ENCODE peak calls at places on chromosomes 2 and 18, in five cellular contexts. T, A, Q, C and Y are unnamed samples.

GRCh38 chr2:11437602-11438001 is 28.4 kb downstream of the E2F6 start:
- DNase-seq in T (no peak), A (no peak), Q (no peak), C (no peak), Y (no peak)

GRCh38 chr2:71417300-71418202 is 35.8 kb upstream of the DYSF start:
- DNase-seq in T (no peak), A (peak; percentile 39), Q (no peak), C (no peak), Y (no peak)

GRCh38 chr18:28086530-28087172 is 90.3 kb downstream of the CDH2 start:
- DNase-seq in T (peak; percentile 68), A (no peak), Q (no peak), C (no peak), Y (peak; percentile 72)

GRCh38 chr2:32864761-32865160 is 82.0 kb upstream of the LTBP1 start:
- DNase-seq in T (peak; percentile 93), A (no peak), Q (no peak), C (no peak), Y (no peak)

GRCh38 chr2:134774786-134775641 is 56.2 kb upstream of the TMEM163 start:
- DNase-seq in T (no peak), A (no peak), Q (no peak), C (no peak), Y (no peak)

GRCh38 chr18:58417752-58418151 is 211.1 kb downstream of the ALPK2 start:
- DNase-seq in T (peak; percentile 59), A (peak; percentile 72), Q (no peak), C (no peak), Y (peak; percentile 65)

GRCh38 chr2:216971632-216972031 is 111.8 kb upstream of the TNP1 start:
- DNase-seq in T (no peak), A (no peak), Q (no peak), C (no peak), Y (no peak)

GRCh38 chr18:58362829-58363231 is 266.1 kb downstream of the ALPK2 start:
- DNase-seq in T (peak; percentile 51), A (no peak), Q (no peak), C (no peak), Y (no peak)

GRCh38 chr18:45122510-45122909 is 441.8 kb downstream of the SETBP1 start:
- DNase-seq in T (no peak), A (no peak), Q (no peak), C (no peak), Y (no peak)

GRCh38 chr2:40193670-40194026 is 258.2 kb downstream of the SLC8A1 start:
- DNase-seq in T (no peak), A (no peak), Q (no peak), C (no peak), Y (no peak)

DNA sequence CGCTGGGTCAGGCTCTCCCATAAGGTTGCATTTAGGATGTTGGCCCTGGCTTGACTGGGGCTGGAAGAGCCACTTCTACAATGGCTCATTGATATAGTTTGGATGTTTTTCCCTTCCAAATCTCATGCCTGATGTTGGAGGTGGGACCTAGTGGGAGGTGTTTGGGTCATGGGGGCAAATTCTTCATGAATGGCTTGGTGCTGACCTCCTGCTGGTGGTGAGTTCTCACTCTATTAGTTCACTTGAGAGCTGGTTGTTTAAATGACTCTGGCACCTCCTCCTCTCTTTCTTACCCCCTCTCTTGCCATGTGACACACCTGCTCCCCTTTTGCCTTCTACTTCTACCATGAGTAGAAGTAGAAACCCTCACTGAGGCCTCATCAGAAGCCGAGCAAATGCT is 20.5 kb downstream of the ACOXL start:
- DNase-seq in T (no peak), A (no peak), Q (no peak), C (no peak), Y (no peak)
- TF ChIP-seq MAFK in T (no peak), A (no peak), Q (no peak), C (no peak), Y (no peak)

GRCh38 chr18:551404-552061 is 28.6 kb upstream of the CETN1 start:
- DNase-seq in T (no peak), A (no peak), Q (no peak), C (no peak), Y (no peak)

GRCh38 chr18:555705-556402 is 24.3 kb upstream of the CETN1 start:
- DNase-seq in T (no peak), A (no peak), Q (no peak), C (no peak), Y (no peak)
- TF ChIP-seq RFX5 in T (no peak), A (no peak), Q (no peak), C (no peak), Y (no peak)

GRCh38 chr18:48991299-48992055 is 40.7 kb upstream of the SMAD7 start:
- DNase-seq in T (no peak), A (no peak), Q (no peak), C (no peak), Y (no peak)

GRCh38 chr18:48994044-48994651 is 43.4 kb upstream of the SMAD7 start:
- DNase-seq in T (peak; percentile 83), A (peak; percentile 58), Q (no peak), C (no peak), Y (peak; percentile 48)

GRCh38 chr18:48993586-48993985 is 42.8 kb upstream of the SMAD7 start:
- DNase-seq in T (peak; percentile 66), A (no peak), Q (no peak), C (no peak), Y (no peak)

GRCh38 chr18:48992133-48992532 is 41.4 kb upstream of the SMAD7 start:
- DNase-seq in T (no peak), A (no peak), Q (no peak), C (no peak), Y (no peak)

GRCh38 chr18:48992791-48993555 is 42.2 kb upstream of the SMAD7 start:
- DNase-seq in T (no peak), A (no peak), Q (no peak), C (no peak), Y (no peak)
- TF ChIP-seq MAFK in T (no peak), A (no peak), Q (no peak), C (no peak), Y (no peak)

GRCh38 chr2:179224361-179224760 is 40.3 kb downstream of the SESTD1 start:
- DNase-seq in T (no peak), A (no peak), Q (no peak), C (no peak), Y (no peak)
- TF ChIP-seq RFX5 in T (no peak), A (no peak), Q (no peak), C (no peak), Y (no peak)

GRCh38 chr2:202101049-202101579 is 28.1 kb downstream of the KIAA2012 start:
- DNase-seq in T (no peak), A (no peak), Q (no peak), C (no peak), Y (no peak)

GRCh38 chr2:202098336-202098735 is 25.3 kb downstream of the KIAA2012 start:
- DNase-seq in T (peak; percentile 53), A (no peak), Q (no peak), C (no peak), Y (no peak)

GRCh38 chr2:202091476-202091875 is 18.4 kb downstream of the KIAA2012 start:
- DNase-seq in T (peak; percentile 61), A (no peak), Q (no peak), C (no peak), Y (no peak)

GRCh38 chr2:202099515-202099914 is 26.5 kb downstream of the KIAA2012 start:
- DNase-seq in T (no peak), A (no peak), Q (no peak), C (no peak), Y (no peak)

GRCh38 chr2:202096736-202097135 is 23.7 kb downstream of the KIAA2012 start:
- DNase-seq in T (peak; percentile 88), A (no peak), Q (no peak), C (no peak), Y (no peak)
- TF ChIP-seq MAFK in T (no peak), A (no peak), Q (no peak), C (no peak), Y (no peak)

GRCh38 chr18:54561864-54562263 is 29.2 kb upstream of the DYNAP start:
- DNase-seq in T (no peak), A (no peak), Q (no peak), C (no peak), Y (no peak)

GRCh38 chr18:54557958-54558357 is 33.1 kb upstream of the DYNAP start:
- DNase-seq in T (no peak), A (no peak), Q (no peak), C (no peak), Y (no peak)

GRCh38 chr18:54555996-54556395 is 35.0 kb upstream of the DYNAP start:
- DNase-seq in T (no peak), A (no peak), Q (no peak), C (no peak), Y (no peak)

DNA sequence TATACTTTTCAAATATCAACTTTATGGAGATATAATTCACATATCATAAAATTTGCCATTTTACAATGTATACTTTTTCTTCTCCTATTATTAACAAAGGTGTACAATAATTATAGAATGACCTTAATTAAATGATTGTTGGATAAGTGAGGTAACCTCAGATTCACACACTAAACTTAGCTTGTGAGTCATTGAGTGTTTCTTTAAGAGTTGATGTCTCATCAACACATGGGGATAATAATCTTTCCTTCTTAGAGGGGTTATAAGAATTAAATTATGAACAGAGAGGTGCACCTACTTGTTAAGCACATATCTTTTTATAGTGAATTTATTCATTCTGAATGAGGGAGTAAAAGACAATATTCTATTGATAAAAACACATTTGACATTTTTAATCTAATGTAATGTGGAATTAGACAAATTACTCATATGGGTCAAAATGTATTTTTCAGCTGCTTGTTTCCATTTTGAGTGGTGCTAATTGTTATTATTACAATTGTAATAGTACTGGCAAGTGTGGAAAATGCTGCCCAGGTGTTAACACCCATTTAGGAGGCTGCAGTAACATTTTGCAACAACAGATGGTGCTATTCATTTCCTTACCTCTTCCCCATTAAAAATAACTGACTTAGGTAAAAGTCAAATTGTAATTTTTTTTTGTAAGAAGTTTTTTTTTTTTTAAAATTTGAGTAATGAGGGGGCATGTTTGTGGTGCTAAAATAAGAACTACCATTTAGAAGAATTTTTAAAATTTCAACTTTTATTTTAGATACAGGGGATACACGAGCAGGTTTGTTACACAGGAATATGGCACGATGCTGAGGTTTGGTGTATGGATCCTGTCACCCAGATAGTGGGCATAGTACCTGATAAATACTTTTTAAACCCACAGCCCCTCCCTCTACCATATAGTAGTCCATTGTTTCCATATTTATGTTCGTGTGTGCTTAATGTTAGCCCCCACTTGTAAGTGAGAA is 32.1 kb upstream of the DYNAP start:
- DNase-seq in T (peak; percentile 3), A (peak; percentile 16), Q (peak; percentile 20), C (no peak), Y (peak; percentile 11)
- TF ChIP-seq RFX5 in T (no peak), A (no peak), Q (no peak), C (no peak), Y (no peak)

GRCh38 chr18:70331456-70332097 is 42.7 kb downstream of the SOCS6 start:
- DNase-seq in T (no peak), A (no peak), Q (no peak), C (no peak), Y (peak; percentile 51)
- TF ChIP-seq MAFK in T (no peak), A (no peak), Q (no peak), C (no peak), Y (no peak)

GRCh38 chr2:160315337-160315736 is 115.3 kb upstream of the ITGB6 start:
- DNase-seq in T (peak; percentile 80), A (no peak), Q (no peak), C (no peak), Y (no peak)
- TF ChIP-seq RFX5 in T (no peak), A (no peak), Q (no peak), C (no peak), Y (no peak)

DNA sequence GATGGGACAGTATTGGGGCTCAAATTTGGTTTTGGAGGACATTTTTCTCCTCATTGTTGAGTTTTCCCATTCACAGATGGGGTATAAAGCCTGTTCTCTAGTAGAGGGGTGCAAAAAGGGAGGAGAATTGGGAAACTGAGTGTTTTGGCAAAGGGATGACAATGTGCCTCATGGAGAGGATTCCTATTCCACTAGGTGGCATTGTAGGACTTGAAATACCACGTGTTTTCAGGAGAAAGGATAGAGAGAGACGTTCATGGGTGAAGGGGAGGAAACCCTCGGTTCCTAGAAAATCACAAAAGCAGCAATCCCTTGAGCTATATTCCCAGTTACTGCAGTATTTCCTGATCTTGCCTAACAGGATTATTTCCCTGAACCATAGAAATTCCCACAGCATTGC is 113.7 kb upstream of the SRD5A2 start:
- DNase-seq in T (peak; percentile 8), A (peak; percentile 57), Q (no peak), C (no peak), Y (peak; percentile 43)
- TF ChIP-seq MAFK in T (no peak), A (no peak), Q (no peak), C (no peak), Y (no peak)